ENCODE peak calls at places on chromosomes 2 and 18, in nine cellular contexts. One of them, this sample, is unnamed.

GRCh38 chr18:8610442-8610801 is 1.2 kb downstream of the RAB12 start:
- DNase-seq in NT2/D1: no peak
- DNase-seq in RKO: peak; percentile 46
- DNase-seq in GM23248: peak; percentile 63
- DNase-seq in stimulated activated CD8-positive, alpha-beta memory T cell treated with anti-CD3 and anti-CD28 coated beads, Interleukin-7, amount 100 ng/mL, for 1 hour: no peak
- DNase-seq in GM04504: no peak
- DNase-seq in astrocyte of the spinal cord: no peak
- DNase-seq in MV-4-11: no peak
- DNase-seq in T-helper 2 cell treated with Interferon-gamma antibody and Interleukin-4, amounts not matched to agents 5 μg/mL and 100 μg/mL, for 36 hours: peak; percentile 17
- DNase-seq in this sample: no peak

GRCh38 chr2:12715258-12715865 is 1.4 kb upstream of the TRIB2 start:
- DNase-seq in NT2/D1: no peak
- DNase-seq in RKO: no peak
- DNase-seq in GM23248: peak; percentile 16
- DNase-seq in stimulated activated CD8-positive, alpha-beta memory T cell treated with anti-CD3 and anti-CD28 coated beads, Interleukin-7, amount 100 ng/mL, for 1 hour: no peak
- DNase-seq in GM04504: no peak
- DNase-seq in astrocyte of the spinal cord: no peak
- DNase-seq in MV-4-11: no peak
- DNase-seq in T-helper 2 cell treated with Interferon-gamma antibody and Interleukin-4, amounts not matched to agents 5 μg/mL and 100 μg/mL, for 36 hours: no peak
- DNase-seq in this sample: no peak

GRCh38 chr18:76351961-76352581 is 143.0 kb downstream of the ZNF516 start:
- DNase-seq in NT2/D1: no peak
- DNase-seq in RKO: no peak
- DNase-seq in GM23248: peak; percentile 91
- DNase-seq in stimulated activated CD8-positive, alpha-beta memory T cell treated with anti-CD3 and anti-CD28 coated beads, Interleukin-7, amount 100 ng/mL, for 1 hour: no peak
- DNase-seq in GM04504: peak; percentile 83
- DNase-seq in astrocyte of the spinal cord: peak; percentile 61
- DNase-seq in MV-4-11: peak; percentile 21
- DNase-seq in T-helper 2 cell treated with Interferon-gamma antibody and Interleukin-4, amounts not matched to agents 5 μg/mL and 100 μg/mL, for 36 hours: no peak
- DNase-seq in this sample: peak; percentile 15

GRCh38 chr2:46988733-46989481 is 73.3 kb upstream of the MCFD2 start:
- DNase-seq in NT2/D1: no peak
- DNase-seq in RKO: no peak
- DNase-seq in GM23248: no peak
- DNase-seq in stimulated activated CD8-positive, alpha-beta memory T cell treated with anti-CD3 and anti-CD28 coated beads, Interleukin-7, amount 100 ng/mL, for 1 hour: no peak
- DNase-seq in GM04504: no peak
- DNase-seq in astrocyte of the spinal cord: no peak
- DNase-seq in MV-4-11: no peak
- DNase-seq in T-helper 2 cell treated with Interferon-gamma antibody and Interleukin-4, amounts not matched to agents 5 μg/mL and 100 μg/mL, for 36 hours: no peak
- DNase-seq in this sample: no peak

GRCh38 chr2:19898592-19899329 is 3.0 kb downstream of the TTC32 start:
- DNase-seq in NT2/D1: no peak
- DNase-seq in RKO: no peak
- DNase-seq in GM23248: peak; percentile 45
- DNase-seq in stimulated activated CD8-positive, alpha-beta memory T cell treated with anti-CD3 and anti-CD28 coated beads, Interleukin-7, amount 100 ng/mL, for 1 hour: no peak
- DNase-seq in GM04504: no peak
- DNase-seq in astrocyte of the spinal cord: no peak
- DNase-seq in MV-4-11: peak; percentile 28
- DNase-seq in T-helper 2 cell treated with Interferon-gamma antibody and Interleukin-4, amounts not matched to agents 5 μg/mL and 100 μg/mL, for 36 hours: no peak
- DNase-seq in this sample: no peak

GRCh38 chr2:226983891-226984290 is 148.0 kb downstream of the RHBDD1 start:
- DNase-seq in NT2/D1: no peak
- DNase-seq in RKO: no peak
- DNase-seq in GM23248: no peak
- DNase-seq in stimulated activated CD8-positive, alpha-beta memory T cell treated with anti-CD3 and anti-CD28 coated beads, Interleukin-7, amount 100 ng/mL, for 1 hour: no peak
- DNase-seq in GM04504: no peak
- DNase-seq in astrocyte of the spinal cord: no peak
- DNase-seq in MV-4-11: no peak
- DNase-seq in T-helper 2 cell treated with Interferon-gamma antibody and Interleukin-4, amounts not matched to agents 5 μg/mL and 100 μg/mL, for 36 hours: no peak
- DNase-seq in this sample: no peak

GRCh38 chr2:75558786-75559428 is 1.8 kb downstream of the EVA1A start:
- DNase-seq in NT2/D1: no peak
- DNase-seq in RKO: no peak
- DNase-seq in GM23248: peak; percentile 56
- DNase-seq in stimulated activated CD8-positive, alpha-beta memory T cell treated with anti-CD3 and anti-CD28 coated beads, Interleukin-7, amount 100 ng/mL, for 1 hour: no peak
- DNase-seq in GM04504: no peak
- DNase-seq in astrocyte of the spinal cord: peak; percentile 15
- DNase-seq in MV-4-11: no peak
- DNase-seq in T-helper 2 cell treated with Interferon-gamma antibody and Interleukin-4, amounts not matched to agents 5 μg/mL and 100 μg/mL, for 36 hours: no peak
- DNase-seq in this sample: no peak

GRCh38 chr2:104420420-104420819 is 433.5 kb upstream of the POU3F3 start:
- DNase-seq in NT2/D1: no peak
- DNase-seq in RKO: no peak
- DNase-seq in GM23248: no peak
- DNase-seq in stimulated activated CD8-positive, alpha-beta memory T cell treated with anti-CD3 and anti-CD28 coated beads, Interleukin-7, amount 100 ng/mL, for 1 hour: no peak
- DNase-seq in GM04504: no peak
- DNase-seq in astrocyte of the spinal cord: no peak
- DNase-seq in MV-4-11: no peak
- DNase-seq in T-helper 2 cell treated with Interferon-gamma antibody and Interleukin-4, amounts not matched to agents 5 μg/mL and 100 μg/mL, for 36 hours: no peak
- DNase-seq in this sample: no peak

GRCh38 chr2:38106420-38107182 is 30.6 kb upstream of the CYP1B1 start:
- DNase-seq in NT2/D1: no peak
- DNase-seq in RKO: no peak
- DNase-seq in GM23248: peak; percentile 82
- DNase-seq in stimulated activated CD8-positive, alpha-beta memory T cell treated with anti-CD3 and anti-CD28 coated beads, Interleukin-7, amount 100 ng/mL, for 1 hour: no peak
- DNase-seq in GM04504: peak; percentile 35
- DNase-seq in astrocyte of the spinal cord: peak; percentile 79
- DNase-seq in MV-4-11: peak; percentile 64
- DNase-seq in T-helper 2 cell treated with Interferon-gamma antibody and Interleukin-4, amounts not matched to agents 5 μg/mL and 100 μg/mL, for 36 hours: no peak
- DNase-seq in this sample: peak; percentile 36

GRCh38 chr2:17635007-17635406 is 94.5 kb downstream of the VSNL1 start:
- DNase-seq in NT2/D1: no peak
- DNase-seq in RKO: no peak
- DNase-seq in GM23248: no peak
- DNase-seq in stimulated activated CD8-positive, alpha-beta memory T cell treated with anti-CD3 and anti-CD28 coated beads, Interleukin-7, amount 100 ng/mL, for 1 hour: no peak
- DNase-seq in GM04504: no peak
- DNase-seq in astrocyte of the spinal cord: no peak
- DNase-seq in MV-4-11: no peak
- DNase-seq in T-helper 2 cell treated with Interferon-gamma antibody and Interleukin-4, amounts not matched to agents 5 μg/mL and 100 μg/mL, for 36 hours: no peak
- DNase-seq in this sample: no peak

GRCh38 chr2:217733461-217733860 is 269.3 kb downstream of the TNS1 start:
- DNase-seq in NT2/D1: no peak
- DNase-seq in RKO: no peak
- DNase-seq in GM23248: peak; percentile 79
- DNase-seq in stimulated activated CD8-positive, alpha-beta memory T cell treated with anti-CD3 and anti-CD28 coated beads, Interleukin-7, amount 100 ng/mL, for 1 hour: no peak
- DNase-seq in GM04504: no peak
- DNase-seq in astrocyte of the spinal cord: no peak
- DNase-seq in MV-4-11: no peak
- DNase-seq in T-helper 2 cell treated with Interferon-gamma antibody and Interleukin-4, amounts not matched to agents 5 μg/mL and 100 μg/mL, for 36 hours: no peak
- DNase-seq in this sample: no peak

GRCh38 chr18:40810371-40810770 is 1144.7 kb upstream of the PIK3C3 start:
- DNase-seq in NT2/D1: no peak
- DNase-seq in RKO: no peak
- DNase-seq in GM23248: peak; percentile 59
- DNase-seq in stimulated activated CD8-positive, alpha-beta memory T cell treated with anti-CD3 and anti-CD28 coated beads, Interleukin-7, amount 100 ng/mL, for 1 hour: no peak
- DNase-seq in GM04504: no peak
- DNase-seq in astrocyte of the spinal cord: peak; percentile 6
- DNase-seq in MV-4-11: no peak
- DNase-seq in T-helper 2 cell treated with Interferon-gamma antibody and Interleukin-4, amounts not matched to agents 5 μg/mL and 100 μg/mL, for 36 hours: no peak
- DNase-seq in this sample: no peak

GRCh38 chr18:3593381-3593903 is 143.5 kb downstream of the TGIF1 start:
- DNase-seq in NT2/D1: no peak
- DNase-seq in RKO: peak; percentile 84
- DNase-seq in GM23248: peak; percentile 80
- DNase-seq in stimulated activated CD8-positive, alpha-beta memory T cell treated with anti-CD3 and anti-CD28 coated beads, Interleukin-7, amount 100 ng/mL, for 1 hour: no peak
- DNase-seq in GM04504: no peak
- DNase-seq in astrocyte of the spinal cord: peak; percentile 95
- DNase-seq in MV-4-11: no peak
- DNase-seq in T-helper 2 cell treated with Interferon-gamma antibody and Interleukin-4, amounts not matched to agents 5 μg/mL and 100 μg/mL, for 36 hours: no peak
- DNase-seq in this sample: no peak

GRCh38 chr2:165839610-165840009 is 45.6 kb upstream of the GALNT3 start:
- DNase-seq in NT2/D1: no peak
- DNase-seq in RKO: no peak
- DNase-seq in GM23248: peak; percentile 56
- DNase-seq in stimulated activated CD8-positive, alpha-beta memory T cell treated with anti-CD3 and anti-CD28 coated beads, Interleukin-7, amount 100 ng/mL, for 1 hour: no peak
- DNase-seq in GM04504: no peak
- DNase-seq in astrocyte of the spinal cord: peak; percentile 36
- DNase-seq in MV-4-11: no peak
- DNase-seq in T-helper 2 cell treated with Interferon-gamma antibody and Interleukin-4, amounts not matched to agents 5 μg/mL and 100 μg/mL, for 36 hours: no peak
- DNase-seq in this sample: no peak

GRCh38 chr2:167438206-167438605 is 549.9 kb downstream of the XIRP2 start:
- DNase-seq in NT2/D1: peak; percentile 28
- DNase-seq in RKO: peak; percentile 90
- DNase-seq in GM23248: peak; percentile 9
- DNase-seq in stimulated activated CD8-positive, alpha-beta memory T cell treated with anti-CD3 and anti-CD28 coated beads, Interleukin-7, amount 100 ng/mL, for 1 hour: no peak
- DNase-seq in GM04504: no peak
- DNase-seq in astrocyte of the spinal cord: peak; percentile 77
- DNase-seq in MV-4-11: no peak
- DNase-seq in T-helper 2 cell treated with Interferon-gamma antibody and Interleukin-4, amounts not matched to agents 5 μg/mL and 100 μg/mL, for 36 hours: no peak
- DNase-seq in this sample: no peak

GRCh38 chr18:54983041-54983686 is 23.9 kb upstream of the CCDC68 start:
- DNase-seq in NT2/D1: no peak
- DNase-seq in RKO: peak; percentile 74
- DNase-seq in GM23248: peak; percentile 76
- DNase-seq in stimulated activated CD8-positive, alpha-beta memory T cell treated with anti-CD3 and anti-CD28 coated beads, Interleukin-7, amount 100 ng/mL, for 1 hour: no peak
- DNase-seq in GM04504: peak; percentile 38
- DNase-seq in astrocyte of the spinal cord: peak; percentile 75
- DNase-seq in MV-4-11: peak; percentile 67
- DNase-seq in T-helper 2 cell treated with Interferon-gamma antibody and Interleukin-4, amounts not matched to agents 5 μg/mL and 100 μg/mL, for 36 hours: no peak
- DNase-seq in this sample: peak; percentile 31

GRCh38 chr18:42112657-42113420 is 157.8 kb downstream of the PIK3C3 start:
- DNase-seq in NT2/D1: no peak
- DNase-seq in RKO: no peak
- DNase-seq in GM23248: peak; percentile 11
- DNase-seq in stimulated activated CD8-positive, alpha-beta memory T cell treated with anti-CD3 and anti-CD28 coated beads, Interleukin-7, amount 100 ng/mL, for 1 hour: no peak
- DNase-seq in GM04504: no peak
- DNase-seq in astrocyte of the spinal cord: peak; percentile 19
- DNase-seq in MV-4-11: peak; percentile 67
- DNase-seq in T-helper 2 cell treated with Interferon-gamma antibody and Interleukin-4, amounts not matched to agents 5 μg/mL and 100 μg/mL, for 36 hours: no peak
- DNase-seq in this sample: no peak

GRCh38 chr2:120437604-120438000 is 91.7 kb downstream of the INHBB start:
- DNase-seq in NT2/D1: no peak
- DNase-seq in RKO: no peak
- DNase-seq in GM23248: peak; percentile 26
- DNase-seq in stimulated activated CD8-positive, alpha-beta memory T cell treated with anti-CD3 and anti-CD28 coated beads, Interleukin-7, amount 100 ng/mL, for 1 hour: no peak
- DNase-seq in GM04504: no peak
- DNase-seq in astrocyte of the spinal cord: no peak
- DNase-seq in MV-4-11: no peak
- DNase-seq in T-helper 2 cell treated with Interferon-gamma antibody and Interleukin-4, amounts not matched to agents 5 μg/mL and 100 μg/mL, for 36 hours: no peak
- DNase-seq in this sample: no peak

GRCh38 chr18:961644-962355 is 57.1 kb downstream of the ADCYAP1 start:
- DNase-seq in NT2/D1: no peak
- DNase-seq in RKO: peak; percentile 48
- DNase-seq in GM23248: peak; percentile 46
- DNase-seq in stimulated activated CD8-positive, alpha-beta memory T cell treated with anti-CD3 and anti-CD28 coated beads, Interleukin-7, amount 100 ng/mL, for 1 hour: peak; percentile 23
- DNase-seq in GM04504: peak; percentile 12
- DNase-seq in astrocyte of the spinal cord: peak; percentile 65
- DNase-seq in MV-4-11: peak; percentile 24
- DNase-seq in T-helper 2 cell treated with Interferon-gamma antibody and Interleukin-4, amounts not matched to agents 5 μg/mL and 100 μg/mL, for 36 hours: peak; percentile 10
- DNase-seq in this sample: no peak

GRCh38 chr2:154443919-154444318 is 254.6 kb upstream of the KCNJ3 start:
- DNase-seq in NT2/D1: no peak
- DNase-seq in RKO: no peak
- DNase-seq in GM23248: no peak
- DNase-seq in stimulated activated CD8-positive, alpha-beta memory T cell treated with anti-CD3 and anti-CD28 coated beads, Interleukin-7, amount 100 ng/mL, for 1 hour: no peak
- DNase-seq in GM04504: no peak
- DNase-seq in astrocyte of the spinal cord: no peak
- DNase-seq in MV-4-11: no peak
- DNase-seq in T-helper 2 cell treated with Interferon-gamma antibody and Interleukin-4, amounts not matched to agents 5 μg/mL and 100 μg/mL, for 36 hours: no peak
- DNase-seq in this sample: no peak

GRCh38 chr2:138867341-138867740 is 87.2 kb upstream of the NXPH2 start:
- DNase-seq in NT2/D1: no peak
- DNase-seq in RKO: no peak
- DNase-seq in GM23248: no peak
- DNase-seq in stimulated activated CD8-positive, alpha-beta memory T cell treated with anti-CD3 and anti-CD28 coated beads, Interleukin-7, amount 100 ng/mL, for 1 hour: no peak
- DNase-seq in GM04504: no peak
- DNase-seq in astrocyte of the spinal cord: no peak
- DNase-seq in MV-4-11: no peak
- DNase-seq in T-helper 2 cell treated with Interferon-gamma antibody and Interleukin-4, amounts not matched to agents 5 μg/mL and 100 μg/mL, for 36 hours: no peak
- DNase-seq in this sample: no peak

GRCh38 chr18:79191956-79192355 is 122.8 kb downstream of the ATP9B start:
- DNase-seq in NT2/D1: no peak
- DNase-seq in RKO: no peak
- DNase-seq in GM23248: no peak
- DNase-seq in stimulated activated CD8-positive, alpha-beta memory T cell treated with anti-CD3 and anti-CD28 coated beads, Interleukin-7, amount 100 ng/mL, for 1 hour: no peak
- DNase-seq in GM04504: no peak
- DNase-seq in astrocyte of the spinal cord: no peak
- DNase-seq in MV-4-11: no peak
- DNase-seq in T-helper 2 cell treated with Interferon-gamma antibody and Interleukin-4, amounts not matched to agents 5 μg/mL and 100 μg/mL, for 36 hours: no peak
- DNase-seq in this sample: no peak

GRCh38 chr2:65316072-65316471 is 88.4 kb downstream of the ACTR2 start:
- DNase-seq in NT2/D1: no peak
- DNase-seq in RKO: no peak
- DNase-seq in GM23248: peak; percentile 76
- DNase-seq in stimulated activated CD8-positive, alpha-beta memory T cell treated with anti-CD3 and anti-CD28 coated beads, Interleukin-7, amount 100 ng/mL, for 1 hour: no peak
- DNase-seq in GM04504: no peak
- DNase-seq in astrocyte of the spinal cord: peak; percentile 69
- DNase-seq in MV-4-11: no peak
- DNase-seq in T-helper 2 cell treated with Interferon-gamma antibody and Interleukin-4, amounts not matched to agents 5 μg/mL and 100 μg/mL, for 36 hours: no peak
- DNase-seq in this sample: no peak

GRCh38 chr18:40124107-40124506 is 1830.9 kb upstream of the PIK3C3 start:
- DNase-seq in NT2/D1: no peak
- DNase-seq in RKO: peak; percentile 79
- DNase-seq in GM23248: peak; percentile 45
- DNase-seq in stimulated activated CD8-positive, alpha-beta memory T cell treated with anti-CD3 and anti-CD28 coated beads, Interleukin-7, amount 100 ng/mL, for 1 hour: no peak
- DNase-seq in GM04504: no peak
- DNase-seq in astrocyte of the spinal cord: peak; percentile 84
- DNase-seq in MV-4-11: no peak
- DNase-seq in T-helper 2 cell treated with Interferon-gamma antibody and Interleukin-4, amounts not matched to agents 5 μg/mL and 100 μg/mL, for 36 hours: no peak
- DNase-seq in this sample: no peak

This sample was measured in A549.